ENCODE peak calls at places on chromosome X, in eight cellular contexts. T, U, Z, Y, M, H, W and N are unnamed samples.

GRCh38 chrX:21683910-21684309 is 25.8 kb upstream of the KLHL34 start:
- DNase-seq in T (peak), H (no peak), U (no peak), W (peak), Y (no peak), M (no peak), Z (no peak), N (peak)

GRCh38 chrX:64196606-64197005 is 8.9 kb downstream of the AMER1 start:
- DNase-seq in U (no peak), Z (no peak), H (no peak), M (no peak), Y (no peak), T (no peak), W (no peak), N (no peak)

GRCh38 chrX:69616520-69617203 is 749 bp downstream of the EDA start:
- DNase-seq in H (no peak), T (no peak), Y (no peak), M (no peak), Z (no peak), U (peak), W (no peak), N (no peak)

GRCh38 chrX:10118530-10118929 is 38.2 kb upstream of the CLCN4 start:
- DNase-seq in Y (no peak), M (no peak), U (no peak), T (no peak), W (no peak), H (no peak), Z (no peak), N (no peak)

GRCh38 chrX:104929324-104929723 is 291.2 kb downstream of the TEX13A start:
- DNase-seq in H (no peak), M (no peak), Y (no peak), T (no peak), U (no peak), Z (no peak), W (no peak), N (no peak)

GRCh38 chrX:23861215-23861896 is 46.4 kb downstream of the APOO start:
- DNase-seq in T (no peak), W (no peak), H (no peak), Z (no peak), M (no peak), U (no peak), Y (no peak), N (no peak)

GRCh38 chrX:137427061-137427778 is 138.7 kb upstream of the ZIC3 start:
- DNase-seq in H (no peak), Z (no peak), W (no peak), T (no peak), M (no peak), Y (no peak), U (no peak), N (no peak)

GRCh38 chrX:46543441-46543840 is 1.8 kb downstream of the ZNF674 start:
- DNase-seq in U (no peak), M (no peak), T (no peak), W (no peak), H (no peak), Y (no peak), Z (no peak), N (no peak)

GRCh38 chrX:45134303-45134702 is 66.4 kb downstream of the DIPK2B start:
- DNase-seq in Y (no peak), T (no peak), H (no peak), U (no peak), W (no peak), M (no peak), Z (no peak), N (peak)

GRCh38 chrX:118976599-118977340 is 2.4 kb downstream of the LONRF3 start:
- DNase-seq in W (no peak), U (peak), M (no peak), Y (no peak), H (peak), Z (no peak), T (no peak), N (no peak)

GRCh38 chrX:41441934-41442823 is 5.0 kb upstream of the NYX start:
- DNase-seq in Z (peak), H (peak), T (no peak), M (peak), U (no peak), Y (no peak), W (peak), N (peak)

GRCh38 chrX:123731258-123731986 is 1.4 kb downstream of the THOC2 start:
- DNase-seq in Z (no peak), M (no peak), U (peak), Y (no peak), T (no peak), H (no peak), W (no peak), N (peak)

GRCh38 chrX:37553476-37553875 is 18.0 kb upstream of the LANCL3 start:
- DNase-seq in Y (no peak), U (peak), Z (no peak), M (no peak), H (no peak), T (no peak), W (no peak), N (no peak)

GRCh38 chrX:119690921-119691716 is 1.8 kb downstream of the SEPTIN6 start:
- DNase-seq in H (no peak), W (peak), Y (no peak), M (no peak), U (no peak), Z (no peak), T (no peak), N (peak)

GRCh38 chrX:76228499-76228898 is 55.6 kb downstream of the PBDC1 start:
- DNase-seq in U (no peak), T (no peak), M (no peak), W (no peak), Z (no peak), H (no peak), Y (no peak), N (no peak)

GRCh38 chrX:153829799-153830631 is at the start of gene PDZD4:
- DNase-seq in T (no peak), Y (no peak), W (no peak), M (no peak), H (no peak), U (no peak), Z (no peak), N (no peak)

GRCh38 chrX:18895157-18895952 is 88.6 kb downstream of the PHKA2 start:
- DNase-seq in Z (no peak), H (no peak), M (no peak), W (peak), U (peak), T (no peak), Y (no peak), N (peak)

GRCh38 chrX:10098235-10098819 is 58.4 kb upstream of the CLCN4 start:
- DNase-seq in Y (no peak), M (no peak), T (no peak), H (no peak), Z (peak), W (peak), U (no peak), N (no peak)

GRCh38 chrX:30910124-30910860 is 21.2 kb upstream of the TAB3 start:
- DNase-seq in Y (no peak), M (no peak), T (no peak), Z (no peak), U (no peak), H (no peak), W (peak), N (peak)

GRCh38 chrX:30918480-30918879 is 29.4 kb upstream of the TAB3 start:
- DNase-seq in M (no peak), Z (no peak), H (no peak), T (no peak), W (no peak), U (no peak), Y (no peak), N (no peak)

DNA sequence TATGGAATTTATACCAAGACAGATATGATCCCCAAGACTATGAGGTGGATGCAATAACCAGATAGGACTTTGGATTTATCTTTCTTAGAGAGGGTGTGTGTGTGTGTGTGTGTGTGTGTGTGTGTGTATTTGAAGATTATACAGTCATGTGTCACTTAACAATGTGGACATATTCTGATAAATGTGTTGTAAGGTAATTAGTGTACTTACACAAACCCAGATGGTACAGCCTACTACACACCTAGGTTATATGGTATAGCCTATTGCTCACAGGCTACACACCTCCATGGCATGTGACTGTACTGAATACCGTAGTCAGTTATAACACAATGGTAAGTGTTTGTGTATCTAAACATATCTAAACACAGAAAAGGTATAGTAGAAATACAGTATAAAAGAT is 24.5 kb upstream of the TAB3 start:
- DNase-seq in Z (no peak), M (no peak), U (no peak), T (no peak), W (no peak), H (no peak), Y (no peak), N (no peak)
- TF ChIP-seq CTCF in Z (no peak), M (no peak), U (no peak), T (no peak), W (no peak), H (no peak), Y (no peak), N (no peak)

DNA sequence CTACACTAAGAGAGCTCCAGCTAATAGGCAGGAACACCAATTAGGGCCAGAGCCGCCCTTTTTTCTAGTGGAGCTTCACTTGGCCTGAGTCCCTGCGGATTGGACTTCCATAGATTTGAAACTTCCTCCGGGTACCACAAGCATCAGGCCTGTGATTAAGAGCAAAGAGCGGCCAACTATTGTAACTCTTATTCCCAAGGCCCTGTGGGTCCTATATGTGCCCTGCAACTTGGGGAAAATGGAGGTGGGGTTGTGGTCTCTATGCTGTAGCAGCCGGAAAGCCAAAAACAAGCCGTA is at the start of gene NCBP2L:
- DNase-seq in M (no peak), U (no peak), Z (no peak), T (no peak), H (no peak), W (no peak), Y (no peak), N (no peak)
- H3K4me3 ChIP-seq in M (peak), U (no peak), Z (no peak), T (peak), H (peak), W (peak), Y (no peak), N (peak)

GRCh38 chrX:53093177-53093655 is 726 bp upstream of the KANTR start:
- DNase-seq in H (peak), Z (no peak), Y (no peak), U (peak), M (peak), T (no peak), W (peak), N (peak)

GRCh38 chrX:53095796-53096195 is 1.9 kb downstream of the KANTR start:
- DNase-seq in Z (no peak), Y (no peak), M (no peak), U (no peak), T (no peak), W (no peak), H (no peak), N (no peak)

GRCh38 chrX:53094584-53094908 is 604 bp downstream of the KANTR start:
- DNase-seq in U (no peak), Y (no peak), Z (no peak), T (no peak), M (no peak), W (no peak), H (no peak), N (no peak)

GRCh38 chrX:53091354-53091753 is 2.6 kb upstream of the KANTR start:
- DNase-seq in U (no peak), H (no peak), W (no peak), Z (no peak), T (no peak), Y (no peak), M (no peak), N (no peak)

DNA sequence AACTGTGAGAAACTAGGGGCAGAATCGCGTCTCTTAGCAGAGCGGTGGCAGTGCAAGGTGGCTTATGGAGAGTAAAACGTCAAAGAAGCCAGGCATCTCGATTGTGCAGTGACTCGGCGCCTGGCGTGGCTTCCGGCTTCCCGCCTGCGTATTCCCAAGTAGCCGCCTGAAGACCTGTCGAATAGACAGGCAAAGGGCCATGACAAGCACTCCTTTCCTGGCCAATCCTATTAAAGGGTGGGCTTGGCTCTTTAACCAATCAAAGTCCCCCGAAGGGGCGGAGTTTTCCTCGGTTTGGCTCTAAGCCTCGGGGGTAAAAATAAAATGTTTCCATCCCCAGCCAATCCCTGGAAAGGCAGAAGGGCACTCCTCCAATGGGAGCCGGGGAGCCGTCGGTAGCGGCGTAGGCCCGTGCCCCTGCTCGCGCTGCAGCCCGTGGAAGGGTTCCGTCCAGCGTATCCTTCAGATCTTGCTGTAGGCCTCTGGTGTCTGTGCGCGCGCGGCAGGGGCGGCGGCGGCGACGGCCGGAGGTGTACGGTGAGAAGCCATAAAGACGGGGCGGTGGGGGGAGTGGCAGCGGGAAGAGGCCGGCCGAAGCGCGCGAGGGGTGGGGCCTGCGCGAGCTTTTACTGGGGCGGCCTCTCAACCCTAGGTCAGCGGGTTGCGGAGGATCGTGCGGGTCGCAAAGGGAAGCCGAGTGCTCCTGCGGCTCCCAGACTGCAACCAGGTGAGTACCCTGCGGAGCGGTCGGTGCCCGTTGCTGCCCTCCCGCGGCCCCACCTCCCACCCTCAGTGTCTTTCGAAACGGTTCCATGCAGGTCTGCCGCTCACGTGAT is at the start of gene KANTR:
- DNase-seq in Y (peak), H (peak), W (peak), Z (peak), T (peak), M (peak), U (peak), N (peak)
- TF ChIP-seq CTCF in Y (peak), H (no peak), W (no peak), Z (no peak), T (no peak), M (no peak), U (no peak), N (no peak)

DNA sequence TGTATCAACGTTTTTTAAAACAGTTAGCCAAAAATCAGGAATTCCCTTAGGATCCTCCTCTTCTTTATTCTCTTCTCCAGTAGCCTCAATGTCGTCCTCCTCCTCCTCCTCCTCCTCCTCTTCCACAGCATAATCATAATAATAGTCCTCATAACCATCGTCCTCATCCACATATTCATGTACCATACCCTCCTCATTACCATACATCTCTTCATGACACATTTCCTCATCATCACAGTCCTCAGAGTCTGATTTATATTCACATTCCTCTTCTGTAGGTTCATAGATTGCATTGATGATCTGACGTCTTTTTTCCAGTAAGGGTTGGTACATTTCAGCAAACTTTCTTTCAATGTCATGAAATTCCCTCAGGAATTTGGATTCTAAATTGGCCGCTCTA is 917 bp downstream of the NAP1L2 start:
- DNase-seq in H (no peak), Y (no peak), W (no peak), T (no peak), M (no peak), U (no peak), Z (no peak), N (no peak)
- H3K4me3 ChIP-seq in H (peak), Y (peak), W (no peak), T (no peak), M (peak), U (no peak), Z (no peak), N (no peak)

GRCh38 chrX:113392355-113392754 is 551.7 kb upstream of the AMOT start:
- DNase-seq in W (no peak), U (no peak), T (no peak), Y (no peak), Z (no peak), M (no peak), H (no peak), N (no peak)

GRCh38 chrX:113390531-113390930 is 549.9 kb upstream of the AMOT start:
- DNase-seq in T (no peak), U (no peak), W (no peak), M (no peak), H (no peak), Z (no peak), Y (no peak), N (no peak)

GRCh38 chrX:113384628-113385027 is 544.0 kb upstream of the AMOT start:
- DNase-seq in M (no peak), U (no peak), Y (no peak), H (no peak), T (peak), W (peak), Z (no peak), N (peak)

GRCh38 chrX:113391875-113392274 is 551.2 kb upstream of the AMOT start:
- DNase-seq in M (no peak), W (no peak), U (no peak), H (no peak), Z (no peak), Y (no peak), T (no peak), N (no peak)

GRCh38 chrX:113389846-113390245 is 549.2 kb upstream of the AMOT start:
- DNase-seq in Z (no peak), H (no peak), Y (no peak), T (no peak), U (no peak), M (no peak), W (peak), N (peak)
- TF ChIP-seq CTCF in Z (no peak), H (no peak), Y (no peak), T (no peak), U (no peak), M (no peak), W (no peak), N (no peak)

DNA sequence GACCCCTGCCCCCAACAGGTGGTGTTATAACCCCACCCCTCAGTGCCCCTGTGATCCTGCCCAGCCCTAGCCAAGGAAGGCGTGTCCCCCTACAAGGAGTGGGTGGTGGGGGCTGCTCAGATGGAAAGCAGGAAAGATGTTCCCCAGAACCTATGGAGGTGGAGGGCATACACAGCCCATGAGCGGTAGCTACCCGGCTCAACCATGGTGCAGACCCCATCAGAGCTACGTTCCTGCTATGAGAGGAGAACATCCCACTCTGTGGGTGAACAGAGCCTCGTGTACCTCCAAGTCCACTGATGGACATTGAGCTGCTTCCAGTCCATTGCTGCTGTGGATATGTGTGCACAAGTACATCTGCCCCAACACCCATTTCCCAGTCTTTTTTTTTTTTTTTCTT is 71.1 kb downstream of the SHOX start:
- DNase-seq in W (no peak), H (peak), U (no peak), M (no peak), Z (no peak), Y (no peak), T (no peak), N (no peak)
- H3K4me3 ChIP-seq in W (no peak), H (no peak), U (no peak), M (no peak), Z (no peak), Y (no peak), T (no peak), N (no peak)

GRCh38 chrX:56503941-56504673 is 59.3 kb upstream of the UBQLN2 start:
- DNase-seq in H (no peak), Y (no peak), W (peak), M (no peak), Z (no peak), T (no peak), U (no peak), N (no peak)
- TF ChIP-seq CTCF in H (no peak), Y (no peak), W (no peak), M (no peak), Z (no peak), T (no peak), U (no peak), N (no peak)

GRCh38 chrX:131067846-131068745 is 9.9 kb downstream of the ARHGAP36 start:
- DNase-seq in Z (no peak), T (no peak), Y (no peak), M (no peak), W (no peak), U (peak), H (no peak), N (no peak)

GRCh38 chrX:131073607-131074006 is 15.5 kb downstream of the ARHGAP36 start:
- DNase-seq in Y (no peak), M (no peak), W (no peak), U (no peak), Z (no peak), H (no peak), T (no peak), N (no peak)

GRCh38 chrX:131068945-131069719 is 11.0 kb downstream of the ARHGAP36 start:
- DNase-seq in U (peak), H (no peak), T (no peak), M (no peak), W (peak), Y (no peak), Z (no peak), N (peak)

GRCh38 chrX:131067216-131067615 is 9.1 kb downstream of the ARHGAP36 start:
- DNase-seq in T (no peak), Z (no peak), U (no peak), H (no peak), M (no peak), Y (no peak), W (no peak), N (no peak)

DNA sequence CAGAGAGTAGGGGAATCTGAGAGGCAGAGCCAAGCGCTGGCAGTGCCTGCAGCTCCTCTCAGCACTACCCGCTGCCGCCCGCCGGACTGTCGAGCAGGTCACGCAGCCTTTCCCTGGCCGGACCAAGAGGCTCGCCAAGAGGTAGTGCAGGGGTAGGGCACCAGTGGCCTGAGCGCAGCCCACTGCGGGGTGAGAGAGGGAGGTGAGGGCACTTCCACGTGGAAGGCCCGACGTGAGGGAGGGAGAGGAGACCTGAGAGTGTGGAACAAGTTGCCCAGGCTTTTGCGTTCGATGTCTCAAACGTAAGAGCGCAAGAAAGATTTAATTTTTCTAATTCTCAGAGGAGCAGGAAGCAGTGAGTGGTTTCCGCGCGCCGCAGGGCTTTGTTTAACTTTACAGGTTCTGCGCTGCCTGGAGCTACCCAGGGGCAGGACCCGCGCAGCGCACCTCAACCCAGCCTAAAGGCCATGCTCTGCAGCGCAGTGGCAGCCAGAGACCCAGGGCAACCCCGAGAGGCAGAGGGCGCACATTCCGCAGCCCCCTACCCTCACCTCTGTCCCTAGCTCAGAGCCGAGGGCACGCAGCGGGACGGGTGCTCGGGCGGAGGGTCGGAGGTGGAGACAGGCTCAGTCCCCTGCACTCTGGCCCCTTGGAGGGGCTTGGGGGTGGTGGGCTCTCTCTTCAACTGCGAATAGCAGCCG is 14.9 kb downstream of the ARHGAP36 start:
- DNase-seq in M (no peak), W (no peak), H (no peak), T (no peak), U (no peak), Y (no peak), Z (no peak), N (no peak)
- H3K4me3 ChIP-seq in M (no peak), W (no peak), H (no peak), T (no peak), U (no peak), Y (no peak), Z (no peak), N (no peak)